ENCODE peak calls at places on chromosomes 11 and 22, in five cellular contexts. R, F, W, E and X are unnamed samples.

GRCh38 chr11:74417379-74417804 is 19.2 kb upstream of the PGM2L1 start:
- DNase-seq in R (no peak), E (no peak), W (no peak), F (no peak), X (no peak)

GRCh38 chr11:67504023-67504949 is 877 bp downstream of the PITPNM1 start:
- DNase-seq in R (peak; percentile 57), W (peak; percentile 28), F (peak; percentile 34), E (no peak), X (peak; percentile 44)

GRCh38 chr11:71311928-71312510 is 59.6 kb upstream of the SHANK2 start:
- DNase-seq in W (no peak), E (no peak), R (no peak), F (no peak), X (no peak)

GRCh38 chr22:45551310-45552016 is 48.8 kb downstream of the FBLN1 start:
- DNase-seq in E (no peak), R (no peak), W (no peak), F (no peak), X (no peak)

GRCh38 chr11:43691332-43691731 is 10.8 kb downstream of the HSD17B12 start:
- DNase-seq in R (no peak), W (no peak), E (no peak), F (no peak), X (no peak)

GRCh38 chr22:20231499-20232236 is 36.5 kb downstream of the RTN4R start:
- DNase-seq in E (no peak), W (no peak), R (no peak), F (no peak), X (no peak)

GRCh38 chr11:68994161-68994890 is 13.5 kb upstream of the MRGPRD start:
- DNase-seq in F (no peak), W (peak; percentile 1), R (no peak), E (no peak), X (no peak)

GRCh38 chr11:69495441-69496201 is 14.2 kb downstream of the LINC01488 start:
- DNase-seq in R (no peak), E (no peak), W (no peak), F (no peak), X (no peak)

GRCh38 chr11:70191495-70192140 is 11.5 kb upstream of the FADD start:
- DNase-seq in R (peak; percentile 91), W (peak; percentile 70), F (peak; percentile 64), E (peak; percentile 37), X (peak; percentile 88)

GRCh38 chr22:22520020-22520656 is at the start of gene ZNF280A:
- DNase-seq in R (no peak), F (no peak), E (no peak), W (no peak), X (no peak)

GRCh38 chr22:47270463-47271135 is 508.1 kb downstream of the TBC1D22A start:
- DNase-seq in F (no peak), R (no peak), W (no peak), E (no peak), X (no peak)

GRCh38 chr11:16969010-16970004 is 44.9 kb downstream of the PLEKHA7 start:
- DNase-seq in W (no peak), F (no peak), E (no peak), R (no peak), X (no peak)

GRCh38 chr11:74023291-74023690 is 14.4 kb upstream of the UCP3 start:
- DNase-seq in E (no peak), W (no peak), F (no peak), R (no peak), X (no peak)

GRCh38 chr11:61617515-61617914 is 36.6 kb upstream of the SYT7 start:
- DNase-seq in E (no peak), R (no peak), F (no peak), W (no peak), X (no peak)
- TF ChIP-seq CTCF in E (no peak), R (peak; percentile 8), F (no peak), W (no peak), X (peak; percentile 9)

DNA sequence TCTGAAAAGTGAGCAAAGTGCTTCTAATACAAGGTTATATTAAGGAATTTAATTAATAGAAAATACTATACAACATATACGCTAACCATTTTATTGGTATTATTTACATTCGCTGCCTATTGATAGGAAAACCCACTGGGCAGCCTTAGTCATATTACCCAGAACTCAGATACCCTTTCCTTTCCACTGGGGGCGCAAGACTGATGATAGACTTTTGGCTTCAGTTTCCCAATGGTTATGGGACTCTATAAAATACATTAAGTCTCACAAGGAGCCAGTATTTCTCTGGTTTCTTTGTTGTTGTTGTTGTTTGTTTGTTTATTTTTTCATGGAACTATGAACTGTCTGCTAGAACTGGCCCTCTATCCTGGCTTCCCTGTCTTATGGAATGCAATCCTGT is 471.1 kb upstream of the KIRREL3 start:
- DNase-seq in W (no peak), E (no peak), R (no peak), F (no peak), X (no peak)
- TF ChIP-seq CTCF in W (no peak), E (no peak), R (no peak), F (peak; percentile 32), X (peak; percentile 16)

GRCh38 chr11:92886243-92886905 is 83.1 kb upstream of the MTNR1B start:
- DNase-seq in R (peak; percentile 72), E (no peak), F (peak; percentile 61), W (peak; percentile 36), X (peak; percentile 49)
- TF ChIP-seq CTCF in R (peak; percentile 66), E (peak; percentile 32), F (peak; percentile 54), W (peak; percentile 34), X (peak; percentile 89)

GRCh38 chr11:65426839-65427690 is 4.5 kb downstream of the NEAT1 start:
- DNase-seq in F (peak; percentile 81), W (no peak), R (no peak), E (no peak), X (no peak)

GRCh38 chr11:65425971-65426838 is 3.6 kb downstream of the NEAT1 start:
- DNase-seq in E (no peak), R (no peak), W (no peak), F (peak; percentile 91), X (no peak)

GRCh38 chr11:65424200-65425104 is 1.9 kb downstream of the NEAT1 start:
- DNase-seq in W (peak; percentile 54), R (no peak), F (peak; percentile 57), E (peak; percentile 50), X (no peak)

GRCh38 chr11:65423516-65424199 is 1.1 kb downstream of the NEAT1 start:
- DNase-seq in W (peak; percentile 24), R (no peak), E (peak; percentile 36), F (peak; percentile 38), X (no peak)

DNA sequence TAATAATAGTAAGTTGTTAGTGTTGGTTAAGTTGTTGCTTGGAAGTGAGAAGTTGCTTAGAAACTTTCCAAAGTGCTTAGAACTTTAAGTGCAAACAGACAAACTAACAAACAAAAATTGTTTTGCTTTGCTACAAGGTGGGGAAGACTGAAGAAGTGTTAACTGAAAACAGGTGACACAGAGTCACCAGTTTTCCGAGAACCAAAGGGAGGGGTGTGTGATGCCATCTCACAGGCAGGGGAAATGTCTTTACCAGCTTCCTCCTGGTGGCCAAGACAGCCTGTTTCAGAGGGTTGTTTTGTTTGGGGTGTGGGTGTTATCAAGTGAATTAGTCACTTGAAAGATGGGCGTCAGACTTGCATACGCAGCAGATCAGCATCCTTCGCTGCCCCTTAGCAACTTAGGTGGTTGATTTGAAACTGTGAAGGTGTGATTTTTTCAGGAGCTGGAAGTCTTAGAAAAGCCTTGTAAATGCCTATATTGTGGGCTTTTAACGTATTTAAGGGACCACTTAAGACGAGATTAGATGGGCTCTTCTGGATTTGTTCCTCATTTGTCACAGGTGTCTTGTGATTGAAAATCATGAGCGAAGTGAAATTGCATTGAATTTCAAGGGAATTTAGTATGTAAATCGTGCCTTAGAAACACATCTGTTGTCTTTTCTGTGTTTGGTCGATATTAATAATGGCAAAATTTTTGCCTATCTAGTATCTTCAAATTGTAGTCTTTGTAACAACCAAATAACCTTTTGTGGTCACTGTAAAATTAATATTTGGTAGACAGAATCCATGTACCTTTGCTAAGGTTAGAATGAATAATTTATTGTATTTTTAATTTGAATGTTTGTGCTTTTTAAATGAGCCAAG is 2.7 kb downstream of the NEAT1 start:
- DNase-seq in F (peak; percentile 84), R (no peak), E (peak; percentile 71), W (peak; percentile 48), X (no peak)
- TF ChIP-seq CTCF in F (no peak), R (peak; percentile 6), E (peak; percentile 31), W (no peak), X (peak; percentile 11)

DNA sequence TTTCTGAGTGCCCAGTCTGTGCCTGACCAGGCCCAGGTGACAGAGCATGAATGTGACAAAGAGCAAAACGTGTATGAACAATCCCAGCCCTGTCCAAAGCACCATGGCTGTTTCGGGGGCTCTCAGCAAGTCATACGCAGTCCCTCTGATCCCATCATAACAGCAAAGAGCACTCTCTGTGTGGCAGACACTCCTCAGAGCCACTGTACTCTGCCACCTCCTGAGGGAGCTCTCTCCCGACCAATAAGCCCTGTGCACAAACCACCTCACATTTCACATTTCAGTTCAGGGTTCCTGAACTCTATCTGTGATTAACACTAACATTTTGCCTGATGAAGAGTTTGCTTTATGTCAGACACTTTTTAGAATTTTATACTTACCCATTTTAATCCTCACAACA is 6.6 kb downstream of the DGCR2 start:
- DNase-seq in W (no peak), F (no peak), E (no peak), R (peak; percentile 25), X (no peak)
- TF ChIP-seq CTCF in W (no peak), F (no peak), E (no peak), R (no peak), X (no peak)